ENCODE peak calls at places on chromosomes 1 and 21, in four cellular contexts. One of them, this sample, is unnamed.

GRCh38 chr1:200040516-200041138 is 13.1 kb downstream of the NR5A2 start:
- DNase-seq in GM12878: no peak
- DNase-seq in K562: no peak
- DNase-seq in IMR-90: no peak
- DNase-seq in this sample: peak

GRCh38 chr1:246078126-246078887 is 428.8 kb downstream of the SMYD3 start:
- DNase-seq in IMR-90: no peak
- DNase-seq in K562: peak
- DNase-seq in GM12878: no peak
- DNase-seq in this sample: no peak

GRCh38 chr1:228695015-228695955 is 40.0 kb upstream of the RHOU start:
- DNase-seq in IMR-90: no peak
- DNase-seq in K562: no peak
- DNase-seq in GM12878: no peak
- DNase-seq in this sample: no peak

GRCh38 chr1:27004471-27005165 is 8.0 kb downstream of the TENT5B start:
- DNase-seq in K562: peak
- DNase-seq in IMR-90: peak
- DNase-seq in GM12878: no peak
- DNase-seq in this sample: no peak

GRCh38 chr1:191870490-191870889 is 287.8 kb upstream of the RGS18 start:
- DNase-seq in IMR-90: no peak
- DNase-seq in GM12878: no peak
- DNase-seq in K562: no peak
- DNase-seq in this sample: no peak

GRCh38 chr1:88375977-88376376 is 308.1 kb upstream of the PKN2 start:
- DNase-seq in K562: no peak
- DNase-seq in GM12878: no peak
- DNase-seq in IMR-90: no peak
- DNase-seq in this sample: no peak

GRCh38 chr1:223714849-223715709 is 2.7 kb downstream of the CAPN2 start:
- DNase-seq in IMR-90: peak
- DNase-seq in K562: peak
- DNase-seq in GM12878: no peak
- DNase-seq in this sample: peak

GRCh38 chr21:20811702-20812101 is 186.5 kb upstream of the NCAM2 start:
- DNase-seq in K562: no peak
- DNase-seq in IMR-90: no peak
- DNase-seq in GM12878: no peak
- DNase-seq in this sample: no peak

GRCh38 chr1:107004421-107004820 is 52.1 kb upstream of the PRMT6 start:
- DNase-seq in IMR-90: no peak
- DNase-seq in K562: no peak
- DNase-seq in GM12878: no peak
- DNase-seq in this sample: no peak

GRCh38 chr1:11100149-11100493 is 452 bp upstream of the EXOSC10 start:
- DNase-seq in K562: no peak
- DNase-seq in IMR-90: no peak
- DNase-seq in GM12878: no peak
- DNase-seq in this sample: no peak

GRCh38 chr1:24292887-24293286 is 26.3 kb upstream of the GRHL3 start:
- DNase-seq in IMR-90: no peak
- DNase-seq in GM12878: no peak
- DNase-seq in K562: no peak
- DNase-seq in this sample: no peak

GRCh38 chr1:241932845-241933244 is 24.7 kb upstream of the BECN2 start:
- DNase-seq in K562: no peak
- DNase-seq in IMR-90: no peak
- DNase-seq in GM12878: no peak
- DNase-seq in this sample: no peak

GRCh38 chr1:203448521-203449061 is 27.0 kb upstream of the PRELP start:
- DNase-seq in K562: no peak
- DNase-seq in GM12878: no peak
- DNase-seq in IMR-90: no peak
- DNase-seq in this sample: no peak

GRCh38 chr1:165742194-165742593 is 26.5 kb downstream of the TMCO1 start:
- DNase-seq in K562: no peak
- DNase-seq in GM12878: no peak
- DNase-seq in IMR-90: no peak
- DNase-seq in this sample: no peak

GRCh38 chr1:143720087-143721023 is 251.4 kb downstream of the FAM72C start:
- DNase-seq in GM12878: no peak
- DNase-seq in K562: peak
- DNase-seq in IMR-90: peak
- DNase-seq in this sample: no peak

GRCh38 chr21:35476616-35477395 is 427.7 kb upstream of the RUNX1 start:
- DNase-seq in GM12878: no peak
- DNase-seq in K562: no peak
- DNase-seq in IMR-90: peak
- DNase-seq in this sample: peak

GRCh38 chr1:205598841-205599666 is 32.8 kb downstream of the ELK4 start:
- DNase-seq in K562: no peak
- DNase-seq in IMR-90: peak
- DNase-seq in GM12878: no peak
- DNase-seq in this sample: peak

GRCh38 chr21:46492851-46493250 is 34.2 kb downstream of the DIP2A start:
- DNase-seq in GM12878: no peak
- DNase-seq in K562: no peak
- DNase-seq in IMR-90: no peak
- DNase-seq in this sample: no peak

GRCh38 chr21:46500224-46500861 is 41.7 kb downstream of the DIP2A start:
- DNase-seq in IMR-90: peak
- DNase-seq in K562: peak
- DNase-seq in GM12878: no peak
- DNase-seq in this sample: peak

GRCh38 chr21:46503922-46504539 is 45.3 kb downstream of the DIP2A start:
- DNase-seq in K562: no peak
- DNase-seq in IMR-90: no peak
- DNase-seq in GM12878: no peak
- DNase-seq in this sample: no peak

GRCh38 chr21:46493828-46494227 is 35.1 kb downstream of the DIP2A start:
- DNase-seq in K562: no peak
- DNase-seq in GM12878: no peak
- DNase-seq in IMR-90: no peak
- DNase-seq in this sample: no peak

GRCh38 chr21:46498335-46499050 is 39.8 kb downstream of the DIP2A start:
- DNase-seq in K562: no peak
- DNase-seq in IMR-90: peak
- DNase-seq in GM12878: no peak
- DNase-seq in this sample: no peak
- TF ChIP-seq FOS in K562: no peak
- TF ChIP-seq FOS in IMR-90: no peak
- TF ChIP-seq FOS in GM12878: no peak
- TF ChIP-seq FOS in this sample: no peak

DNA sequence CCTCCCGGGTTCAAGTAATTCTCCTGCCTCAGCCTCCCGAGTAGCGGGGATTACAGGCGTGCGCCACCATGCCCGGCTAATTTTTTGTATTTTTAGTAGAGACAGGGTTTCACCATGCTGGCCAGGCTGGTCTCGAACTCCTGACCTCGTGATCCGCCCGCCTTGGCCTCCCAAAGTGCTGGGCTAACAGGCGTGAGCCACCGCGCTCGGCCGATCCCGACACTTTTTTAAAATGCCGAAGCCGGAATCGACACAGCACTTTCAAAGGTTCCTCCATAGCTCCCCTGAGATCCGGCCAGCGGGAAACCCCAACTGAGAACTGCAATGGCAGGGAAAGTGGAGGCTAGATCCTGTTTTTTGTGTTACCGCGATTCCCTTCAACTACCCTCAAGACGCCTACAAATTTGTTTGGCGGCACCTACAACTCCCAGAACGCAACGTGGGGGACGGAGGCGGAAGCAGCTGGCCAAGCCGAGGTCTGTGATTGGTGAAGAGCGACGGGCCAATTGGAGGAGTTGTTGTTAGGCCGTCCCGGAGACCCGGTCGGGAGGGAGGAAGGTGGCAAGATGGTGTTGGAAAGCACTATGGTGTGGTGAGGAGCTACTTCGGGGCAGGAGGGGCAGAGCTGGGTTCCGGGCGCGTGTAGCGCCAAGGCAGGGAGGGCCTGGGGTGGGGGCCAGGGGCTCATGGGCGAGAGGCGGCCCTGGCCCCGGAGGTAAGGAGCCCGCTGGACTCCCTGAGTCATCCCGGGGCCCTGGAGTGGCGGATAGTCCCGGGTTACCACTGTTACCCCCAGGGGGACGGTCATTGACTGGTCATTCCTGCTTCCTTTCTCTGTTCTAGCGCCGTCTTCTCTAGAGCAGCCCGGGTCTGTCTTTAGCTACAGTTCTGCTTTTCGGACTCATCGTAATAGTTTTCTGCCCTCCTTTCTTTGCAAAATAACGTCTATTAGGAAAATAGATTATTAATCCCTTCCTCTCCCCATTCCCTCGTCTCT is at the start of gene PSMD4:
- DNase-seq in GM12878: peak
- DNase-seq in IMR-90: peak
- DNase-seq in K562: peak
- DNase-seq in this sample: peak
- TF ChIP-seq CTCF in GM12878: no peak
- TF ChIP-seq CTCF in IMR-90: no peak
- TF ChIP-seq CTCF in K562: no peak
- TF ChIP-seq CTCF in this sample: no peak

GRCh38 chr1:50369830-50370229 is 53.4 kb downstream of the DMRTA2 start:
- DNase-seq in K562: no peak
- DNase-seq in GM12878: no peak
- DNase-seq in IMR-90: no peak
- DNase-seq in this sample: no peak

GRCh38 chr1:50373532-50373931 is 49.7 kb downstream of the DMRTA2 start:
- DNase-seq in GM12878: no peak
- DNase-seq in K562: no peak
- DNase-seq in IMR-90: no peak
- DNase-seq in this sample: no peak

GRCh38 chr1:50369008-50369634 is 54.1 kb downstream of the DMRTA2 start:
- DNase-seq in GM12878: no peak
- DNase-seq in IMR-90: no peak
- DNase-seq in K562: no peak
- DNase-seq in this sample: no peak

GRCh38 chr1:50371749-50372148 is 51.5 kb downstream of the DMRTA2 start:
- DNase-seq in IMR-90: no peak
- DNase-seq in GM12878: no peak
- DNase-seq in K562: no peak
- DNase-seq in this sample: no peak

DNA sequence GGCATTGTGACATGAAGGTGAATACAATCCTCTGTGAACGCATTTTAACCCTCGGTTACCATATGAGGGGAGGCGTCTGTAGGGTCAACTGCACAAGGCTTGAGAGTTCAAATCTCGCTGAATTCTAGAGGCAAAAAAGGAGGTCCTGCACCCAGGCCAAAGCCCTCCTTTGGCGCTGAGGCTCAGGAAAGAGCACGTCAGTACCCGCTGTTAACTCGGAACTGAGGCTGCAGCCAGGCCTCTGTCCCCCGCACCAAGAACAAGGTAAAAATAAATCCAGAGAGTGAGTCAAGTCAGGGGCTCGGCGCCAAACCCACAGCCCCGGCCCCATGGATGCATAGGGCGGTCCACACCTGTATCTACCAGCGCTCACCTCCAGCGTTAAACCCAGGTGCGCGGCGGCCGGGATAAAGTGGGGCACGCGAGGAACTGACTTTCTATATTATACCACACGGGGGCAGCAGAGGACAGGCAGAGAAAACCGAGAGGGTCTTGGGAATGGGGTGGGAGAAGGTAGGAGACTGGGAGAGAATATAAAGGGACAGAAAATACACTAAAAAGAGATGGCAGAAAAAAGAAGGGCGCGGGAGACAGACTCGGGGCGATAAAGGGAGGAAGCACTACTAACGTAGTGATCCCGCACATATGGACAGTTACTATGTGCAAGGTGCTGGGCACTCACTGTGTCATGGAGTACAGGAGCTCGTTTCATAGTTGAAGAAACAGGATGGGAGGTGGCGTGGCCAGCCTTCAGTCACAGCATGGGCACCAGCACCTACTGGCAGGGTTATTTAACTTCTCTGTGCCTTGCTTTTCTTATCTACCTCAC is 54.9 kb downstream of the DMRTA2 start:
- DNase-seq in IMR-90: peak
- DNase-seq in K562: peak
- DNase-seq in GM12878: no peak
- DNase-seq in this sample: peak
- TF ChIP-seq FOS in IMR-90: no peak
- TF ChIP-seq FOS in K562: no peak
- TF ChIP-seq FOS in GM12878: no peak
- TF ChIP-seq FOS in this sample: no peak

GRCh38 chr1:244835276-244836134 is at the start of gene COX20:
- DNase-seq in IMR-90: peak
- DNase-seq in GM12878: peak
- DNase-seq in K562: peak
- DNase-seq in this sample: peak
- TF ChIP-seq CTCF in IMR-90: no peak
- TF ChIP-seq CTCF in GM12878: no peak
- TF ChIP-seq CTCF in K562: no peak
- TF ChIP-seq CTCF in this sample: no peak

GRCh38 chr1:211723273-211723672 is 47.9 kb upstream of the NEK2 start:
- DNase-seq in GM12878: no peak
- DNase-seq in IMR-90: no peak
- DNase-seq in K562: no peak
- DNase-seq in this sample: no peak
- TF ChIP-seq FOS in GM12878: no peak
- TF ChIP-seq FOS in IMR-90: no peak
- TF ChIP-seq FOS in K562: no peak
- TF ChIP-seq FOS in this sample: no peak

GRCh38 chr1:206856674-206857464 is 8.6 kb upstream of the IL20 start:
- DNase-seq in IMR-90: no peak
- DNase-seq in GM12878: no peak
- DNase-seq in K562: peak
- DNase-seq in this sample: no peak
- TF ChIP-seq CTCF in IMR-90: no peak
- TF ChIP-seq CTCF in GM12878: peak
- TF ChIP-seq CTCF in K562: peak
- TF ChIP-seq CTCF in this sample: no peak